ENCODE peak calls at places on chromosomes 4 and X, in ten cellular contexts. H is AG09309, G is GM13976, T is brain microvascular endothelial cell, Z is progenitor cell of endocrine pancreas, Y is cardiac muscle cell, E is hepatocyte, X is epithelial cell of proximal tubule, N is WTC11, O is HCT116. A is an unnamed sample.

GRCh38 chr4:181202249-181202648 is 1041.0 kb upstream of the TENM3 start:
- DNase-seq in X (no peak), Z (no peak), H (no peak), Y (no peak), G (no peak), E (no peak), O (no peak), T (no peak), N (no peak), A (no peak)

GRCh38 chr4:41178372-41179085 is 35.8 kb downstream of the APBB2 start:
- DNase-seq in G (no peak), E (no peak), T (peak; percentile 90), O (no peak), X (no peak), Z (no peak), N (no peak), Y (peak; percentile 95), H (peak; percentile 79), A (no peak)

GRCh38 chrX:6024204-6024603 is 204.5 kb downstream of the NLGN4X start:
- DNase-seq in N (no peak), X (no peak), H (no peak), T (no peak), G (no peak), Y (no peak), Z (no peak), E (no peak), O (no peak), A (no peak)

GRCh38 chr4:76108467-76109181 is 34.1 kb downstream of the ART3 start:
- DNase-seq in Y (peak; percentile 48), X (no peak), H (no peak), T (no peak), O (no peak), G (no peak), N (no peak), E (no peak), Z (no peak), A (no peak)

GRCh38 chr4:101197350-101197749 is 150.0 kb downstream of the PPP3CA start:
- DNase-seq in X (no peak), O (no peak), N (no peak), Z (no peak), E (no peak), G (no peak), H (no peak), T (no peak), Y (no peak), A (no peak)

GRCh38 chr4:139245590-139245989 is 34.4 kb downstream of the MGARP start:
- DNase-seq in Z (no peak), H (no peak), T (no peak), G (no peak), E (no peak), O (no peak), N (no peak), Y (peak; percentile 37), X (no peak), A (no peak)

GRCh38 chrX:25599061-25599460 is 539.1 kb upstream of the MAGEB18 start:
- DNase-seq in T (no peak), X (no peak), O (no peak), G (no peak), H (no peak), N (no peak), E (no peak), Y (peak; percentile 51), Z (no peak), A (no peak)

GRCh38 chrX:1451251-1451675 is 1.4 kb downstream of the ASMTL start:
- DNase-seq in Y (no peak), G (no peak), Z (no peak), H (no peak), X (no peak), T (no peak), O (no peak), E (no peak), N (no peak), A (no peak)

GRCh38 chr4:153205028-153205648 is 895 bp downstream of the TRIM2 start:
- DNase-seq in T (no peak), G (no peak), X (no peak), E (peak; percentile 80), Z (no peak), H (no peak), N (no peak), O (no peak), Y (no peak), A (no peak)
- TF ChIP-seq CTCF in T (no peak), G (no peak), X (peak; percentile 21), E (no peak), Z (peak; percentile 30), H (no peak), N (no peak), O (no peak), Y (no peak), A (no peak)

GRCh38 chrX:7706032-7706431 is 136.9 kb upstream of the VCX start:
- DNase-seq in X (no peak), Y (no peak), N (no peak), H (no peak), E (no peak), Z (no peak), T (no peak), G (no peak), O (no peak), A (no peak)
- TF ChIP-seq CTCF in X (peak; percentile 22), Y (no peak), N (no peak), H (peak; percentile 35), E (peak; percentile 32), Z (peak; percentile 55), T (peak; percentile 7), G (peak; percentile 20), O (no peak), A (no peak)

GRCh38 chr4:8407316-8407715 is 33.2 kb downstream of the ACOX3 start:
- DNase-seq in G (no peak), O (no peak), N (no peak), H (no peak), Y (no peak), T (no peak), Z (no peak), X (no peak), E (no peak), A (no peak)

GRCh38 chr4:8409271-8410065 is 31.1 kb downstream of the ACOX3 start:
- DNase-seq in G (no peak), O (no peak), X (no peak), Z (no peak), E (no peak), N (no peak), T (no peak), Y (peak; percentile 21), H (no peak), A (no peak)

GRCh38 chr4:8405516-8405875 is 35.0 kb downstream of the ACOX3 start:
- DNase-seq in Y (no peak), O (no peak), Z (no peak), G (no peak), N (no peak), X (no peak), H (no peak), E (no peak), T (no peak), A (no peak)

GRCh38 chr4:8410066-8410600 is 30.4 kb downstream of the ACOX3 start:
- DNase-seq in T (no peak), H (no peak), Y (no peak), X (no peak), Z (no peak), G (no peak), N (no peak), O (no peak), E (no peak), A (no peak)

GRCh38 chr4:8407756-8408155 is 32.8 kb downstream of the ACOX3 start:
- DNase-seq in T (no peak), X (no peak), Y (no peak), N (no peak), Z (no peak), E (no peak), O (no peak), G (no peak), H (no peak), A (no peak)
- TF ChIP-seq CTCF in T (no peak), X (no peak), Y (no peak), N (no peak), Z (no peak), E (no peak), O (no peak), G (no peak), H (no peak), A (no peak)

GRCh38 chr4:141702472-141703182 is 66.2 kb downstream of the IL15 start:
- DNase-seq in G (no peak), X (no peak), H (no peak), Z (no peak), N (peak; percentile 44), O (peak; percentile 3), E (peak; percentile 12), Y (peak; percentile 61), T (peak; percentile 6), A (no peak)
- TF ChIP-seq CTCF in G (peak; percentile 10), X (peak; percentile 27), H (no peak), Z (no peak), N (no peak), O (no peak), E (no peak), Y (no peak), T (peak; percentile 20), A (no peak)

DNA sequence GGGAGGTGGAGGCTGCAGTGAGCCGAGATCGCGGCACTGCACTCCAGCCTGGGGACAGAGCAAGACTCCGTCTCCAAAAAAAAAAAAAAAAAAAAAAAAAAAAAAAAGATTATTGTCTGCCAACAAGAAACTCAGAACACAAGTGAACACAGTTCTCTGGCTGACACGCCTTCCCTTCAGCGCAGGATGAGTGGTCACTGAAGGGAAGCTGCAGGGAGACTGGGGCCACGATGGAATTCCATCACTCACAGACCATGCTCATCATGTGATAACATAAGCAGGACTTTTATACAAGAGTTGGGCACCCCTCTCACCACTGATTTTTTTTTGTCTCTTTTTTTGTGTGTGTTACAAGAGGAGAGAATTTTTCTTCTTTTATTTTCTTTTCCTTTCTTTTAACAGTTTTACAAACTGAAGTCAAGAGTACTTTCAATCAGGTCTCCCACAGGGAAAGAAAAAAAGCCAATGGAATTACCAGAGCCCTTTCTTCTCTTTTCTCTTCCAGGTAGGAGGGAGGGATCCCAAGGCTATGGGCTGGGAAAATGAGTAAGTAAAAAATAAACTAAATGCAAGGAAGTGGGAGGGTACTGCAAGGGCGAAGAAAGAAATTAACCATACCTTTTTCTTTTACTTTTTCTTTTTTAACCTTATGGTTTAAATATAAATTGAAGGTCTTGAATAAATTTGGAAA is 435.6 kb downstream of the GPM6A start:
- DNase-seq in G (no peak), T (no peak), E (no peak), O (no peak), X (no peak), Z (no peak), N (no peak), Y (no peak), H (no peak), A (no peak)
- TF ChIP-seq CTCF in G (no peak), T (no peak), E (no peak), O (no peak), X (no peak), Z (no peak), N (no peak), Y (no peak), H (no peak), A (no peak)

A was measured in esophagus squamous epithelium.